ENCODE peak calls at places on chromosomes 7 and 10, in four cellular contexts. N is GM23338, S is GM12878, F is HepG2. O is an unnamed sample.

GRCh38 chr10:107415446-107415845 is 250.9 kb upstream of the SORCS1 start:
- DNase-seq in N (no peak), S (no peak), F (no peak), O (no peak)

GRCh38 chr7:79114875-79115274 is 338.6 kb downstream of the MAGI2 start:
- DNase-seq in N (peak), S (no peak), F (no peak), O (no peak)

GRCh38 chr7:64934478-64934877 is 31.4 kb downstream of the ZNF273 start:
- DNase-seq in N (no peak), S (no peak), F (no peak), O (no peak)

GRCh38 chr7:47609803-47610452 is 28.0 kb upstream of the TNS3 start:
- DNase-seq in N (no peak), S (no peak), F (no peak), O (no peak)

GRCh38 chr7:1094870-1095269 is 7.0 kb downstream of the GPER1 start:
- DNase-seq in N (no peak), S (no peak), F (no peak), O (no peak)

GRCh38 chr10:60943372-60944158 is 420 bp downstream of the RHOBTB1 start:
- DNase-seq in N (peak), S (no peak), F (peak), O (no peak)

GRCh38 chr7:18356195-18356645 is 139.3 kb upstream of the HDAC9 start:
- DNase-seq in N (peak), S (no peak), F (peak), O (no peak)

GRCh38 chr7:1922870-1923236 is 252.8 kb downstream of the ELFN1 start:
- DNase-seq in N (no peak), S (no peak), F (no peak), O (no peak)

GRCh38 chr7:64908358-64908757 is 5.3 kb downstream of the ZNF273 start:
- DNase-seq in N (no peak), S (no peak), F (no peak), O (no peak)

GRCh38 chr7:128777156-128778123 is 1.8 kb upstream of the OPN1SW start:
- DNase-seq in N (no peak), S (no peak), F (peak), O (no peak)

GRCh38 chr7:124791876-124792446 is 26.4 kb upstream of the GPR37 start:
- DNase-seq in N (no peak), S (no peak), F (no peak), O (no peak)

GRCh38 chr10:97129666-97130065 is 56.1 kb downstream of the SLIT1 start:
- DNase-seq in N (no peak), S (no peak), F (no peak), O (no peak)

GRCh38 chr10:101130984-101131961 is at the start of gene TLX1:
- DNase-seq in N (peak), S (no peak), F (no peak), O (no peak)

GRCh38 chr7:148906707-148907498 is 22.8 kb upstream of the EZH2 start:
- DNase-seq in N (no peak), S (no peak), F (no peak), O (no peak)

GRCh38 chr10:77877461-77878344 is 48.9 kb downstream of the DLG5 start:
- DNase-seq in N (peak), S (peak), F (no peak), O (no peak)

GRCh38 chr10:4812952-4813351 is 13.1 kb upstream of the AKR1E2 start:
- DNase-seq in N (no peak), S (no peak), F (peak), O (no peak)

GRCh38 chr10:18795549-18795948 is 136.3 kb downstream of the ARL5B start:
- DNase-seq in N (no peak), S (no peak), F (no peak), O (no peak)

GRCh38 chr7:87885018-87885417 is 8.7 kb downstream of the DBF4 start:
- DNase-seq in N (no peak), S (no peak), F (no peak), O (no peak)

GRCh38 chr7:99408347-99409191 is at the start of the genes BUD31 and PDAP1:
- DNase-seq in N (peak), S (peak), F (peak), O (peak)

GRCh38 chr7:76310102-76310957 is 7.9 kb downstream of the HSPB1 start:
- DNase-seq in N (no peak), S (no peak), F (no peak), O (no peak)

GRCh38 chr7:127850195-127850594 is 181.0 kb downstream of the LRRC4 start:
- DNase-seq in N (no peak), S (no peak), F (no peak), O (no peak)

GRCh38 chr7:132333301-132333700 is 243.0 kb downstream of the PLXNA4 start:
- DNase-seq in N (no peak), S (no peak), F (no peak), O (no peak)

GRCh38 chr7:23261843-23262452 is 15.4 kb downstream of the GPNMB start:
- DNase-seq in N (peak), S (no peak), F (peak), O (peak)

GRCh38 chr10:112498806-112499205 is 51.8 kb downstream of the VTI1A start:
- DNase-seq in N (no peak), S (no peak), F (no peak), O (no peak)

GRCh38 chr10:104327745-104328635 is 10.3 kb downstream of the ITPRIP start:
- DNase-seq in N (peak), S (no peak), F (peak), O (no peak)

GRCh38 chr7:129569811-129570215 is 41.7 kb upstream of the NRF1 start:
- DNase-seq in N (no peak), S (no peak), F (peak), O (no peak)

GRCh38 chr10:129328531-129328930 is 138.5 kb upstream of the MGMT start:
- DNase-seq in N (no peak), S (no peak), F (no peak), O (peak)

GRCh38 chr7:47228386-47229014 is 353.4 kb downstream of the TNS3 start:
- DNase-seq in N (peak), S (no peak), F (no peak), O (no peak)

GRCh38 chr7:149690688-149691446 is 82.5 kb downstream of the ZNF467 start:
- DNase-seq in N (peak), S (no peak), F (peak), O (peak)

GRCh38 chr10:132839061-132839460 is 53.1 kb upstream of the NKX6-2 start:
- DNase-seq in N (no peak), S (no peak), F (no peak), O (no peak)

GRCh38 chr7:6409991-6410693 is 37.6 kb downstream of the DAGLB start:
- DNase-seq in N (no peak), S (no peak), F (no peak), O (no peak)

GRCh38 chr7:151008143-151008510 is 16.2 kb downstream of the ATG9B start:
- DNase-seq in N (no peak), S (no peak), F (no peak), O (no peak)

GRCh38 chr10:70462349-70462984 is 16.1 kb upstream of the PALD1 start:
- DNase-seq in N (no peak), S (no peak), F (no peak), O (no peak)
- TF ChIP-seq POLR2AphosphoS5 in N (no peak), S (no peak), F (no peak), O (no peak)

GRCh38 chr7:107788662-107789061 is 14.4 kb downstream of the SLC26A3 start:
- DNase-seq in N (no peak), S (no peak), F (no peak), O (no peak)

GRCh38 chr7:107788216-107788615 is 14.8 kb downstream of the SLC26A3 start:
- DNase-seq in N (peak), S (no peak), F (no peak), O (no peak)

GRCh38 chr7:107792364-107792763 is 10.7 kb downstream of the SLC26A3 start:
- DNase-seq in N (no peak), S (no peak), F (no peak), O (no peak)

GRCh38 chr7:107785926-107786325 is 17.1 kb downstream of the SLC26A3 start:
- DNase-seq in N (no peak), S (no peak), F (no peak), O (no peak)

GRCh38 chr7:107789647-107790046 is 13.4 kb downstream of the SLC26A3 start:
- DNase-seq in N (no peak), S (no peak), F (no peak), O (no peak)
- TF ChIP-seq EZH2 in N (no peak), S (no peak), F (no peak), O (no peak)

GRCh38 chr10:89281606-89282395 is 20.0 kb upstream of the IFIT2 start:
- DNase-seq in N (no peak), S (no peak), F (no peak), O (no peak)
- H3K27ac ChIP-seq in N (no peak), S (no peak), F (no peak), O (peak)

GRCh38 chr7:50791921-50792341 is 9.2 kb upstream of the GRB10 start:
- DNase-seq in N (no peak), S (no peak), F (peak), O (no peak)

GRCh38 chr7:50792342-50793114 is 9.8 kb upstream of the GRB10 start:
- DNase-seq in N (peak), S (no peak), F (no peak), O (peak)

GRCh38 chr7:50793947-50794570 is 11.4 kb upstream of the GRB10 start:
- DNase-seq in N (no peak), S (no peak), F (no peak), O (no peak)

GRCh38 chr7:50795253-50795652 is 12.6 kb upstream of the GRB10 start:
- DNase-seq in N (no peak), S (no peak), F (no peak), O (no peak)

DNA sequence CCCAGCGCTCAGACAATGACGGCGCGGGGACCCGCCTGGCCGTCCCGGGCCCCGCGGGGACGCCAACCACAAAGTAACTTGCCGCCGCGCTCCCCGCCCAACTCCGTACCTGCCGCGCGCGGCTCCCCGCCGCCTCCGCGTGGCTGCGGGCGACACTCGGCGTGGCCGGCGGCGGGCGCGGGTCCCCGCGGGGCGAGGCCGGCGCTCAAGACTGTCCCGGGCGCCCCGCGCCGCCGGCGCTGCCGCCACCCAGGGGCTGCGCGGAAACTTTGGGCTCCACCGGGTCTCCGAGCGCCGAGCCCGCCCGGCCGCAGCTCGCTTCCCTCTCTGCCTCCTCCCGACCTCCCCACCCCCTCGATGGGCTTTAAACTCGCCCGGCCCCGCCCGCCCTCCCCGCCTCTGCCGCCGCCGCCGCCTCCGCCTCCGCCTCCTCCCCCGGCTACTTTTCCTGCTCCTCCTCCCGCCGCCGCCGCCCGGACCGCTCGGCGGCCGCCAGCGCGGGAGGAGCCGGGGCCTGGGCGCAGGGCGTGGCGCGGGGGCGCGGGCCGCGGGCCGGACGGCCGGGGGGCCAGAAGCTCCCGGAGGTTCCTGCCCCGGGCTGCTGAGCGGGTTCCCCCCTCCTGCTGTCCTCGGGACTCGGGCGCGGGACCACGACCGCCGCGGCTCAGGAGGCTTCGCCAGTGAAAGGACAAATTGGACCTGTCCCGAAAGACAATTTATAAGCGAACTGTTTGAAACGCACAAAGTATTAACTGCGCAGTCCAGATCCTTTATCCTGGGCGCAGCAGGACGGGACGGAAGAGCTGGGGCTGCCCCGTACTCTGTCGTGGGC is 10.6 kb upstream of the GRB10 start:
- DNase-seq in N (peak), S (no peak), F (no peak), O (no peak)
- TF ChIP-seq POLR2AphosphoS5 in N (peak), S (no peak), F (no peak), O (no peak)

DNA sequence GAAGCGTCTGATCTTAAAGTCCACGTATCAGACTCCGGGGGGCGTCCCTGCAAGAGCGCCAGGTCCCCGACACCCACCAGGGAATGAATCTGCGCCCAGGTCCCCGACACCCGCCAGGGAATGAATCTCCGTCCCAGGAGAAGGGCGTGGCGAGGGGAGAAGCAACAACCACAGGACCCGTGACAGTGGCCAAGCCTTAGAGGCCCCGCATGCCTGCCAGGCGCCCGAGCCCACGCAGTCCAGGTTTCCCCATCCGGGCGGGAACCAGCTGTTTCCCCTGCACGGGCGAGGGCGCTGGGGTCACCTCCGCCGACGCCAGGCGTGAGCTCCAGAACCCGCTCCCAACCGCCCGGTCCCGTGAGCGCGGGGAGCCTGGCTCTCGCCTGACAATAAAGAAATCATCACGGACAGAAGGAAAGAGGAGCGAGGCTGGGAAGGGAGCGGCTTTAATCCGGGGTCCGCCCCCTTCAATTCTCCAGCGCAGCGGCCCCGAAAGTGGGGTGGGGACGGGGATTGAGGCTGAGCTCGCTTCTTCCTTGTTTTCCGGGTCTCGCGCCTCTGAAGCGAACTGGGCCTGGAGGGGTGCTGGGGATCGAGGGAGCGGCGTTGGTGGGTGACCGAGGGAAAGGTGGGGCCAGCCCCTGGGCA is 29.0 kb upstream of the BMS1 start:
- DNase-seq in N (peak), S (no peak), F (no peak), O (no peak)
- TF ChIP-seq EZH2 in N (peak), S (no peak), F (no peak), O (no peak)

GRCh38 chr7:25196132-25196896 is 32.0 kb downstream of the NPVF start:
- DNase-seq in N (no peak), S (no peak), F (peak), O (no peak)
- H3K27ac ChIP-seq in N (no peak), S (no peak), F (no peak), O (no peak)

O was measured in SK-N-MC.